ENCODE peak calls at places on chromosomes 12 and 14, in six cellular contexts. F is heart left ventricle, I is OCI-LY7, A is neural progenitor cell, G is transverse colon, V is uterus. P is an unnamed sample.

GRCh38 chr12:67091204-67091603 is 178.0 kb upstream of the CAND1 start:
- DNase-seq in I (no peak), A (no peak), F (no peak), V (no peak), G (no peak), P (peak; percentile 19)

GRCh38 chr12:46519407-46519806 is 146.8 kb upstream of the SLC38A2 start:
- DNase-seq in V (no peak), G (no peak), F (no peak), I (no peak), A (peak; percentile 35), P (no peak)

GRCh38 chr12:15220961-15221885 is at the start of gene RERG:
- DNase-seq in A (peak; percentile 94), V (peak; percentile 82), F (peak; percentile 84), G (peak; percentile 79), I (peak; percentile 63), P (peak; percentile 78)

GRCh38 chr12:91483471-91483985 is 300.9 kb upstream of the DCN start:
- DNase-seq in F (no peak), A (no peak), I (no peak), G (no peak), V (no peak), P (no peak)

GRCh38 chr12:108289342-108290131 is 49.6 kb downstream of the CMKLR1 start:
- DNase-seq in V (peak; percentile 75), F (peak; percentile 39), G (no peak), I (no peak), A (no peak), P (peak; percentile 22)

GRCh38 chr14:85156319-85156718 is 373.6 kb upstream of the FLRT2 start:
- DNase-seq in A (no peak), V (no peak), G (no peak), I (no peak), F (no peak), P (no peak)

GRCh38 chr12:1919763-1920162 is 1.3 kb upstream of the CACNA2D4 start:
- DNase-seq in G (no peak), I (no peak), A (no peak), V (no peak), F (no peak), P (no peak)

GRCh38 chr12:27537855-27538675 is 14.1 kb downstream of the PPFIBP1 start:
- DNase-seq in F (no peak), V (no peak), I (peak; percentile 22), A (no peak), G (no peak), P (no peak)

GRCh38 chr14:32428149-32428548 is 99.1 kb downstream of the AKAP6 start:
- DNase-seq in G (no peak), V (no peak), I (no peak), F (no peak), A (peak; percentile 48), P (no peak)

GRCh38 chr12:126233625-126234024 is 1168.4 kb downstream of the AACS start:
- DNase-seq in V (no peak), A (no peak), F (no peak), I (no peak), G (no peak), P (no peak)

GRCh38 chr12:50195832-50196231 is 28.7 kb upstream of the CERS5 start:
- DNase-seq in V (peak; percentile 44), G (no peak), A (no peak), F (no peak), I (no peak), P (no peak)

GRCh38 chr14:104171029-104171697 is 32.8 kb downstream of the KIF26A start:
- DNase-seq in F (no peak), I (no peak), V (no peak), A (peak; percentile 70), G (no peak), P (peak; percentile 64)

GRCh38 chr12:102300824-102301461 is 103.3 kb upstream of the PMCH start:
- DNase-seq in F (no peak), A (peak; percentile 55), V (no peak), I (peak; percentile 35), G (no peak), P (peak; percentile 44)

GRCh38 chr12:49093746-49094103 is 876 bp downstream of the DHH start:
- DNase-seq in G (no peak), V (no peak), F (peak; percentile 58), A (peak; percentile 55), I (no peak), P (no peak)

GRCh38 chr14:101195309-101195724 is 291.8 kb upstream of the RTL1 start:
- DNase-seq in G (no peak), V (peak; percentile 11), I (no peak), F (no peak), A (no peak), P (no peak)

GRCh38 chr12:4701383-4701782 is 18.8 kb upstream of the GALNT8 start:
- DNase-seq in F (peak; percentile 47), V (peak; percentile 60), G (no peak), I (no peak), A (no peak), P (no peak)

GRCh38 chr12:2683283-2684025 is 111.3 kb upstream of the FKBP4 start:
- DNase-seq in I (no peak), G (peak; percentile 33), F (no peak), V (no peak), A (no peak), P (no peak)

GRCh38 chr12:116924558-116925453 is 14.1 kb downstream of the FBXW8 start:
- DNase-seq in G (peak; percentile 14), A (no peak), I (peak; percentile 83), F (no peak), V (no peak), P (no peak)

GRCh38 chr14:33483110-33483509 is 467.8 kb downstream of the EGLN3 start:
- DNase-seq in A (no peak), I (no peak), F (no peak), V (no peak), G (no peak), P (no peak)

GRCh38 chr12:132084681-132085635 is 59.2 kb downstream of the DDX51 start:
- DNase-seq in A (peak; percentile 90), I (peak; percentile 47), V (peak; percentile 44), G (peak; percentile 74), F (peak; percentile 70), P (peak; percentile 71)

GRCh38 chr12:66380769-66381168 is 78.5 kb downstream of the HELB start:
- DNase-seq in F (no peak), A (no peak), I (no peak), V (no peak), G (no peak), P (no peak)

GRCh38 chr12:53077030-53077429 is 2.2 kb downstream of the SPRYD3 start:
- DNase-seq in I (no peak), V (peak; percentile 11), F (no peak), G (no peak), A (no peak), P (peak; percentile 50)

GRCh38 chr12:12718382-12718761 is 1.2 kb downstream of the CDKN1B start:
- DNase-seq in A (no peak), V (no peak), I (no peak), G (no peak), F (no peak), P (no peak)

GRCh38 chr12:118136559-118137003 is 657 bp downstream of the PEBP1 start:
- DNase-seq in V (peak; percentile 44), A (peak; percentile 68), F (peak; percentile 59), G (peak; percentile 61), I (peak; percentile 35), P (peak; percentile 62)

GRCh38 chr12:21642707-21643389 is 14.8 kb downstream of the LDHB start:
- DNase-seq in V (no peak), I (no peak), A (peak; percentile 4), G (no peak), F (no peak), P (no peak)

GRCh38 chr12:126936181-126936851 is 1330.7 kb upstream of the TMEM132C start:
- DNase-seq in V (no peak), G (peak; percentile 33), I (no peak), F (peak; percentile 44), A (no peak), P (peak; percentile 85)

GRCh38 chr14:20262642-20263128 is 23.6 kb downstream of the OR11H4 start:
- DNase-seq in G (no peak), V (no peak), I (no peak), F (no peak), A (no peak), P (no peak)

GRCh38 chr12:30447061-30447750 is 248.5 kb downstream of the IPO8 start:
- DNase-seq in V (no peak), A (no peak), F (no peak), I (no peak), G (no peak), P (no peak)
- TF ChIP-seq CTCF in V (no peak), A (no peak), F (no peak), I (no peak), G (no peak), P (no peak)

DNA sequence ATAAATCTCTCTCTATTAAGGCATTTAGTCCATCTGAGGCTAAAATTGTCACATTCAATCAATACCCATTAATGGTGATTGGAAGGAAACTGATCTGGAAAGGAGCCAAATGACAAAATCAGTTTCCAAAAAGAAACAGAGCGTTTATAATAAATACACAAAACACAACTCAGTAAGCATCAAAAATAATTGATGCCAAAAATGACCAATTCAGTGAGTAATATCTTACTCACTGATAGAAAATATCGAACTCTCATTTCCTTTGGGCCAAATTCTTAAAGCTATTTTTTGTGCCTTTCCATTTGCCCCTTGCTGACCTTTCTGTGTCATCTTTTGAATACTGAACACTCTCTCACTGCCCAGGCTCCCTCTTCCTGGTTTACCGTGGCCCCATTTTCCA is 22.4 kb upstream of the ATP2B1 start:
- DNase-seq in A (no peak), G (no peak), I (no peak), F (no peak), V (no peak), P (no peak)
- H3K27ac ChIP-seq in A (no peak overlapping the region), G (no peak overlapping the region), I (no peak overlapping the region), F (no peak overlapping the region), V (no peak overlapping the region), P (no peak overlapping the region)

DNA sequence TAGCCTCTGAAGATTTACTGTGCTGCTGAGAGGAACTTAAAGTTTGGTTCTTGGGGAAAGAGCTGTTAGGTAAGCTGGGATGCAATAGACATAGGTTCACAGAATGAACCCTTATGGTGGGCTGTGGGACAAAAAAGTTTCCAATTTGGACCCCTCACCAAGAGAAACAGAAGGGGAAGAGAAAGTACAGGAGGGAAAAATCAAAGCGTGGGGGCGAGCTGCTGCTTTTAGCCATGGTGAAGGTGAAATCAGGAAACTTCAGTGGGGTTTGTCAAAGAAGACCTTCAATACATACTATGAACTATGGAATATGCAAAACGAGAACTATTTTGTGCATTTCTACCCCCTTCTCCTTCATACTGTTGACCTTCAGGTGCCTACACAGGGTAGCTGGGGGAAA is 10.6 kb upstream of the NINJ2 start:
- DNase-seq in V (no peak), F (no peak), G (no peak), A (no peak), I (no peak), P (no peak)
- H3K4me3 ChIP-seq in V (no peak overlapping the region), F (no peak overlapping the region), G (no peak overlapping the region), A (no peak overlapping the region), I (peak overlapping the region; percentile 47), P (no peak overlapping the region)

DNA sequence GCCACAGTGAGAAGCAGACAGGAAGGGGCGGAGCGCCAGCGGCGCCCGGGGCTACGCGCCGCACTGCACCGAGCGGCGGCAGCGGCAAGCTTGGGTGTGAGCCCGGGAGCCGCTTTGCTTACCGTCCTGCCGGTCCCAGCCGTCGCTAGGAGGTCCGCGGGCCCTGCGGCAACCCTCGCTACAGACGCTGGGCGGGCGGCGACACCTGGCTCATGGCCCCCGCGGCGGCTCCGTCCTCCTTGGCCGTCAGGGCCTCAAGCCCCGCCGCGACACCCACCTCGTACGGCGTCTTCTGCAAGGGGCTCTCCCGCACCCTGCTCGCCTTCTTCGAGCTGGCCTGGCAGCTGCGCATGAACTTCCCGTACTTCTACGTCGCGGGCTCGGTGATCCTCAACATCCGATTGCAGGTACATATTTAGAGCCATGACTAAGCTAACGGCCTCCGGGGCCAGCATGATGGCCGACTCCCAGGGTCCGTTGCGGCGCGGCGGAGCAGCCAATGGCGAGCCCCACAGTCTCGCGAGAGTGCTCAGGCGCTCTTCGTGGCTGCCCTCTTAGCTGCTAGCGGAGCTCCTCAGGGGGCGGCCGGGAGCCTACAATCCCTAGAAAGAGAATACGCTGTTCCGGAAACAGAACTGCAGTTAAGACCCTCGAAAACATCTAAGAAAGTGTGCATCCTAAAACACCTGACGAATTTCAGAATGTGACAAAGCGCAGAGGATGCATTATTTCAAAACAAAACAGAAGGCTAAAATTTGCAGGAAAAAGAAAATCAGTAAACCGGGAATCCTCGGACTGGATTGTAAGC is at the start of gene SMIM10L1:
- DNase-seq in A (peak; percentile 99), F (peak; percentile 94), V (peak; percentile 89), G (peak; percentile 93), I (peak; percentile 97), P (peak; percentile 93)
- TF ChIP-seq CTCF in A (no peak), F (no peak), V (no peak), G (no peak), I (no peak), P (no peak)

P was measured in body of pancreas.